ENCODE peak calls at places on chromosomes 5 and 9, in nine cellular contexts. P is upper lobe of right lung; B is mucosa of gallbladder; Y is activated T-helper 9 cell treated with anti-CD3 and anti-CD28 coated beads, Interleukin-2, amount 50 U/mL, for 16 hours; A is SJSA1; W is activated T-helper 1 cell treated with anti-CD3 and anti-CD28 coated beads, Interleukin-12 subunit alpha, Interleukin-12 subunit beta, Interleukin-2, Interleukin-4 antibody, amounts not matched to agents 30 ng/mL and 10 ng/mL and 1 ng/mL, durations not matched to agents 14 hours and 24 hours and 36 hours; L is HCT116; T is heart right ventricle; H is NCI-H510A. C is an unnamed sample.

GRCh38 chr9:112784020-112784788 is 33.6 kb downstream of the SNX30 start:
- DNase-seq in P (no peak), B (no peak), Y (no peak), A (no peak), W (no peak), L (no peak), T (no peak), H (peak; percentile 57), C (no peak)

GRCh38 chr9:125425901-125426515 is 164.4 kb downstream of the GAPVD1 start:
- DNase-seq in P (no peak), B (no peak), Y (no peak), A (no peak), W (no peak), L (no peak), T (no peak), H (no peak), C (no peak)

GRCh38 chr5:34411470-34412346 is 244.4 kb upstream of the RAI14 start:
- DNase-seq in P (no peak), B (no peak), Y (no peak), A (no peak), W (no peak), L (no peak), T (peak; percentile 6), H (no peak), C (no peak)

GRCh38 chr9:80560976-80561375 is 989.2 kb downstream of the TLE4 start:
- DNase-seq in P (no peak), B (no peak), Y (no peak), A (no peak), W (no peak), L (no peak), T (no peak), H (no peak), C (no peak)

GRCh38 chr9:107739601-107740082 is 250.1 kb upstream of the KLF4 start:
- DNase-seq in P (peak; percentile 66), B (no peak), Y (no peak), A (no peak), W (no peak), L (no peak), T (peak; percentile 54), H (no peak), C (no peak)

GRCh38 chr5:1222147-1222546 is 3.0 kb upstream of the SLC6A18 start:
- DNase-seq in P (no peak), B (no peak), Y (no peak), A (no peak), W (no peak), L (no peak), T (no peak), H (no peak), C (no peak)

GRCh38 chr5:131264453-131265200 is 774 bp downstream of the CDC42SE2 start:
- DNase-seq in P (peak; percentile 71), B (no peak), Y (peak; percentile 29), A (no peak), W (peak; percentile 47), L (no peak), T (no peak), H (no peak), C (peak; percentile 71)

GRCh38 chr9:16241231-16241630 is 629.2 kb downstream of the BNC2 start:
- DNase-seq in P (no peak), B (no peak), Y (no peak), A (no peak), W (no peak), L (no peak), T (no peak), H (no peak), C (no peak)

GRCh38 chr9:101650096-101650495 is 55.3 kb upstream of the PPP3R2 start:
- DNase-seq in P (no peak), B (no peak), Y (no peak), A (no peak), W (no peak), L (no peak), T (no peak), H (no peak), C (no peak)

GRCh38 chr5:100270323-100270771 is 264.8 kb upstream of the FAM174A start:
- DNase-seq in P (no peak), B (no peak), Y (no peak), A (no peak), W (no peak), L (no peak), T (no peak), H (no peak), C (no peak)

GRCh38 chr9:119689879-119690278 is 320.6 kb upstream of the BRINP1 start:
- DNase-seq in P (no peak), B (no peak), Y (no peak), A (no peak), W (no peak), L (no peak), T (no peak), H (no peak), C (no peak)

GRCh38 chr9:129685220-129685932 is 19.9 kb downstream of the PRRX2 start:
- DNase-seq in P (no peak), B (no peak), Y (no peak), A (peak; percentile 73), W (no peak), L (peak; percentile 68), T (no peak), H (no peak), C (no peak)

GRCh38 chr9:89635007-89635742 is 30.4 kb downstream of the GADD45G start:
- DNase-seq in P (peak; percentile 84), B (peak; percentile 43), Y (no peak), A (no peak), W (no peak), L (no peak), T (no peak), H (peak; percentile 83), C (no peak)

GRCh38 chr9:101737165-101737704 is 1.2 kb downstream of the GRIN3A start:
- DNase-seq in P (peak; percentile 59), B (no peak), Y (no peak), A (no peak), W (no peak), L (no peak), T (no peak), H (no peak), C (no peak)

GRCh38 chr9:21294904-21295538 is 10.1 kb downstream of the IFNA5 start:
- DNase-seq in P (no peak), B (no peak), Y (no peak), A (no peak), W (no peak), L (no peak), T (no peak), H (no peak), C (no peak)

GRCh38 chr5:96410013-96410412 is 23.0 kb downstream of the PCSK1 start:
- DNase-seq in P (no peak), B (no peak), Y (no peak), A (no peak), W (no peak), L (no peak), T (no peak), H (no peak), C (no peak)

GRCh38 chr5:161314033-161314432 is 232.5 kb downstream of the GABRB2 start:
- DNase-seq in P (no peak), B (no peak), Y (no peak), A (no peak), W (no peak), L (no peak), T (no peak), H (no peak), C (no peak)

GRCh38 chr9:129235931-129236331 is 57.9 kb upstream of the IER5L start:
- DNase-seq in P (peak; percentile 51), B (no peak), Y (peak; percentile 15), A (no peak), W (peak; percentile 57), L (no peak), T (no peak), H (peak; percentile 65), C (peak; percentile 59)

GRCh38 chr9:18274693-18275092 is 199.3 kb upstream of the ADAMTSL1 start:
- DNase-seq in P (no peak), B (no peak), Y (no peak), A (no peak), W (no peak), L (no peak), T (no peak), H (no peak), C (no peak)

GRCh38 chr5:150209020-150209635 is 19.3 kb downstream of the SLC6A7 start:
- DNase-seq in P (peak; percentile 71), B (peak; percentile 39), Y (no peak), A (no peak), W (no peak), L (no peak), T (no peak), H (no peak), C (peak; percentile 33)

GRCh38 chr5:146538441-146538840 is 22.5 kb upstream of the GPR151 start:
- DNase-seq in P (no peak), B (no peak), Y (no peak), A (no peak), W (no peak), L (no peak), T (no peak), H (no peak), C (no peak)

GRCh38 chr9:114914139-114914538 is 16.3 kb downstream of the TNFSF8 start:
- DNase-seq in P (no peak), B (no peak), Y (no peak), A (no peak), W (no peak), L (no peak), T (no peak), H (no peak), C (no peak)

GRCh38 chr9:129182625-129183494 is 4.8 kb upstream of the IER5L start:
- DNase-seq in P (no peak), B (peak; percentile 47), Y (no peak), A (peak; percentile 51), W (no peak), L (no peak), T (peak; percentile 33), H (no peak), C (no peak)

GRCh38 chr9:92650296-92650695 is 19.6 kb downstream of the IPPK start:
- DNase-seq in P (peak; percentile 25), B (no peak), Y (no peak), A (no peak), W (no peak), L (no peak), T (no peak), H (no peak), C (no peak)

GRCh38 chr9:71986860-71987259 is 73.6 kb downstream of the C9orf57 start:
- DNase-seq in P (no peak), B (no peak), Y (no peak), A (no peak), W (no peak), L (no peak), T (no peak), H (no peak), C (no peak)

GRCh38 chr9:90774682-90775081 is 26.9 kb upstream of the SYK start:
- DNase-seq in P (no peak), B (no peak), Y (no peak), A (no peak), W (no peak), L (no peak), T (no peak), H (no peak), C (no peak)

GRCh38 chr5:57839447-57839846 is 356.8 kb upstream of the ACTBL2 start:
- DNase-seq in P (no peak), B (no peak), Y (no peak), A (no peak), W (no peak), L (no peak), T (no peak), H (no peak), C (no peak)

GRCh38 chr9:114002986-114003740 is 74.9 kb downstream of the AMBP start:
- DNase-seq in P (no peak), B (peak; percentile 7), Y (no peak), A (peak; percentile 28), W (no peak), L (no peak), T (peak; percentile 2), H (no peak), C (no peak)

GRCh38 chr9:97501972-97502221 is 431 bp downstream of the TMOD1 start:
- DNase-seq in P (no peak), B (no peak), Y (no peak), A (no peak), W (no peak), L (no peak), T (no peak), H (no peak), C (no peak)

GRCh38 chr5:138748630-138749081 is 4.6 kb upstream of the CTNNA1 start:
- DNase-seq in P (no peak), B (no peak), Y (no peak), A (no peak), W (no peak), L (no peak), T (no peak), H (no peak), C (no peak)

GRCh38 chr5:160747963-160748362 is 104.0 kb downstream of the ATP10B start:
- DNase-seq in P (no peak), B (no peak), Y (no peak), A (no peak), W (no peak), L (no peak), T (no peak), H (no peak), C (no peak)

C was measured in stimulated activated naive CD8-positive, alpha-beta T cell treated with anti-CD3 and anti-CD28 coated beads, Interleukin-15, amount 100 ng/mL, for 72 hours.